ENCODE peak calls at places on chromosome 6, in five cellular contexts. X is KG1, B is SJSA1, N is NAMALWA, C is islet precursor cell. R is an unnamed sample.

GRCh38 chr6:4012826-4013225 is 66.1 kb downstream of the FAM217A start:
- DNase-seq in X (no peak), C (no peak), N (no peak), B (no peak), R (no peak)

GRCh38 chr6:108452725-108453195 is 108.0 kb upstream of the FOXO3 start:
- DNase-seq in C (peak; percentile 86), X (no peak), N (no peak), B (no peak), R (no peak)

GRCh38 chr6:149293244-149293643 is 24.3 kb upstream of the TAB2 start:
- DNase-seq in C (no peak), B (peak; percentile 60), N (no peak), X (no peak), R (no peak)

GRCh38 chr6:159929819-159930218 is 39.0 kb downstream of the MAS1 start:
- DNase-seq in X (no peak), N (no peak), C (peak; percentile 26), B (no peak), R (peak; percentile 43)

GRCh38 chr6:84177253-84177652 is 50.2 kb downstream of the CEP162 start:
- DNase-seq in C (no peak), B (no peak), X (no peak), N (no peak), R (no peak)

GRCh38 chr6:2611092-2611491 is 139.6 kb downstream of the MYLK4 start:
- DNase-seq in B (no peak), X (no peak), N (no peak), C (no peak), R (no peak)

GRCh38 chr6:105484238-105485161 is 81.6 kb upstream of the PREP start:
- DNase-seq in C (no peak), X (peak; percentile 33), N (peak; percentile 77), B (peak; percentile 73), R (no peak)

GRCh38 chr6:126307859-126308258 is 32.1 kb upstream of the CENPW start:
- DNase-seq in N (no peak), C (no peak), X (no peak), B (no peak), R (no peak)

GRCh38 chr6:111712398-111712797 is 106.7 kb upstream of the TRAF3IP2 start:
- DNase-seq in N (no peak), B (peak; percentile 38), C (no peak), X (no peak), R (peak; percentile 35)

GRCh38 chr6:95231416-95231815 is 345.9 kb upstream of the MANEA start:
- DNase-seq in X (no peak), C (no peak), N (no peak), B (no peak), R (no peak)

GRCh38 chr6:56663344-56663743 is 20.7 kb upstream of the DST start:
- DNase-seq in B (no peak), N (no peak), X (no peak), C (no peak), R (no peak)

GRCh38 chr6:34084591-34085280 is 61.2 kb downstream of the GRM4 start:
- DNase-seq in N (no peak), C (no peak), B (no peak), X (no peak), R (no peak)

GRCh38 chr6:128519132-128519930 is 1.1 kb downstream of the PTPRK start:
- DNase-seq in X (no peak), B (peak; percentile 60), N (no peak), C (peak; percentile 86), R (peak; percentile 58)

GRCh38 chr6:155141002-155141401 is 122.8 kb upstream of the CLDN20 start:
- DNase-seq in C (no peak), B (no peak), X (no peak), N (no peak), R (no peak)

GRCh38 chr6:7684843-7685242 is 41.1 kb upstream of the BMP6 start:
- DNase-seq in N (no peak), X (no peak), C (peak; percentile 49), B (no peak), R (no peak)

GRCh38 chr6:164322533-164322932 is 908.0 kb downstream of the QKI start:
- DNase-seq in N (no peak), X (no peak), C (no peak), B (peak; percentile 7), R (no peak)

GRCh38 chr6:166575190-166575589 is 11.3 kb downstream of the RAMACL start:
- DNase-seq in N (no peak), C (no peak), B (no peak), X (no peak), R (no peak)

GRCh38 chr6:144578385-144579350 is 293.5 kb downstream of the UTRN start:
- DNase-seq in B (no peak), N (no peak), C (no peak), X (no peak), R (no peak)